ENCODE peak calls at places on chromosomes 13 and 19, in ten cellular contexts. One of them, this sample, is unnamed.

GRCh38 chr19:470701-471100 is 9.9 kb upstream of the SHC2 start:
- DNase-seq in astrocyte of the spinal cord: no peak
- DNase-seq in tibial nerve: no peak
- DNase-seq in testis: no peak
- DNase-seq in A549: no peak
- DNase-seq in psoas muscle: peak
- DNase-seq in coronary artery: no peak
- DNase-seq in uterus: no peak
- DNase-seq in foreskin fibroblast: no peak
- DNase-seq in ovary: no peak
- DNase-seq in this sample: no peak

GRCh38 chr19:43318796-43319314 is 34.6 kb upstream of the CD177 start:
- DNase-seq in astrocyte of the spinal cord: no peak
- DNase-seq in tibial nerve: no peak
- DNase-seq in testis: no peak
- DNase-seq in A549: no peak
- DNase-seq in psoas muscle: no peak
- DNase-seq in coronary artery: no peak
- DNase-seq in uterus: no peak
- DNase-seq in foreskin fibroblast: no peak
- DNase-seq in ovary: no peak
- DNase-seq in this sample: peak

GRCh38 chr13:97719759-97720158 is 233.7 kb upstream of the IPO5 start:
- DNase-seq in astrocyte of the spinal cord: no peak
- DNase-seq in tibial nerve: no peak
- DNase-seq in testis: no peak
- DNase-seq in A549: peak
- DNase-seq in psoas muscle: no peak
- DNase-seq in coronary artery: no peak
- DNase-seq in uterus: no peak
- DNase-seq in foreskin fibroblast: no peak
- DNase-seq in ovary: no peak
- DNase-seq in this sample: no peak

GRCh38 chr13:51614350-51614786 is 30.1 kb downstream of the WDFY2 start:
- DNase-seq in astrocyte of the spinal cord: no peak
- DNase-seq in tibial nerve: no peak
- DNase-seq in testis: no peak
- DNase-seq in A549: no peak
- DNase-seq in psoas muscle: peak
- DNase-seq in coronary artery: no peak
- DNase-seq in uterus: no peak
- DNase-seq in foreskin fibroblast: peak
- DNase-seq in ovary: no peak
- DNase-seq in this sample: no peak

GRCh38 chr19:53094749-53095575 is 8.3 kb downstream of the ZNF160 start:
- DNase-seq in astrocyte of the spinal cord: no peak
- DNase-seq in tibial nerve: no peak
- DNase-seq in testis: no peak
- DNase-seq in A549: no peak
- DNase-seq in psoas muscle: no peak
- DNase-seq in coronary artery: no peak
- DNase-seq in uterus: no peak
- DNase-seq in foreskin fibroblast: no peak
- DNase-seq in ovary: no peak
- DNase-seq in this sample: no peak

GRCh38 chr13:46593403-46593802 is 40.4 kb downstream of the LRCH1 start:
- DNase-seq in astrocyte of the spinal cord: no peak
- DNase-seq in tibial nerve: no peak
- DNase-seq in testis: no peak
- DNase-seq in A549: no peak
- DNase-seq in psoas muscle: no peak
- DNase-seq in coronary artery: no peak
- DNase-seq in uterus: no peak
- DNase-seq in foreskin fibroblast: no peak
- DNase-seq in ovary: no peak
- DNase-seq in this sample: no peak

GRCh38 chr13:41311607-41312500 is 787 bp downstream of the NAA16 start:
- DNase-seq in astrocyte of the spinal cord: peak
- DNase-seq in tibial nerve: peak
- DNase-seq in testis: peak
- DNase-seq in A549: peak
- DNase-seq in psoas muscle: peak
- DNase-seq in coronary artery: peak
- DNase-seq in uterus: peak
- DNase-seq in foreskin fibroblast: no peak
- DNase-seq in ovary: peak
- DNase-seq in this sample: no peak

GRCh38 chr13:20418953-20419352 is 106.7 kb downstream of the CRYL1 start:
- DNase-seq in astrocyte of the spinal cord: no peak
- DNase-seq in tibial nerve: no peak
- DNase-seq in testis: no peak
- DNase-seq in A549: no peak
- DNase-seq in psoas muscle: no peak
- DNase-seq in coronary artery: peak
- DNase-seq in uterus: no peak
- DNase-seq in foreskin fibroblast: no peak
- DNase-seq in ovary: no peak
- DNase-seq in this sample: no peak

GRCh38 chr13:102771298-102772041 is 2.1 kb downstream of the TEX30 start:
- DNase-seq in astrocyte of the spinal cord: no peak
- DNase-seq in tibial nerve: no peak
- DNase-seq in testis: no peak
- DNase-seq in A549: no peak
- DNase-seq in psoas muscle: no peak
- DNase-seq in coronary artery: no peak
- DNase-seq in uterus: no peak
- DNase-seq in foreskin fibroblast: no peak
- DNase-seq in ovary: no peak
- DNase-seq in this sample: no peak

GRCh38 chr19:14156971-14157717 is 20.8 kb upstream of the ASF1B start:
- DNase-seq in astrocyte of the spinal cord: no peak
- DNase-seq in tibial nerve: no peak
- DNase-seq in testis: no peak
- DNase-seq in A549: no peak
- DNase-seq in psoas muscle: no peak
- DNase-seq in coronary artery: no peak
- DNase-seq in uterus: no peak
- DNase-seq in foreskin fibroblast: no peak
- DNase-seq in ovary: no peak
- DNase-seq in this sample: no peak

GRCh38 chr19:19224150-19224851 is 12.5 kb downstream of the NCAN start:
- DNase-seq in astrocyte of the spinal cord: no peak
- DNase-seq in tibial nerve: no peak
- DNase-seq in testis: no peak
- DNase-seq in A549: no peak
- DNase-seq in psoas muscle: no peak
- DNase-seq in coronary artery: no peak
- DNase-seq in uterus: no peak
- DNase-seq in foreskin fibroblast: no peak
- DNase-seq in ovary: no peak
- DNase-seq in this sample: no peak

GRCh38 chr19:29260477-29261317 is 47.7 kb upstream of the UQCRFS1 start:
- DNase-seq in astrocyte of the spinal cord: no peak
- DNase-seq in tibial nerve: no peak
- DNase-seq in testis: peak
- DNase-seq in A549: peak
- DNase-seq in psoas muscle: peak
- DNase-seq in coronary artery: peak
- DNase-seq in uterus: no peak
- DNase-seq in foreskin fibroblast: no peak
- DNase-seq in ovary: no peak
- DNase-seq in this sample: no peak

GRCh38 chr13:50406831-50407230 is 391.6 kb downstream of the KCNRG start:
- DNase-seq in astrocyte of the spinal cord: no peak
- DNase-seq in tibial nerve: no peak
- DNase-seq in testis: no peak
- DNase-seq in A549: no peak
- DNase-seq in psoas muscle: no peak
- DNase-seq in coronary artery: no peak
- DNase-seq in uterus: no peak
- DNase-seq in foreskin fibroblast: no peak
- DNase-seq in ovary: no peak
- DNase-seq in this sample: no peak

GRCh38 chr19:41967056-41967783 is 8.1 kb upstream of the RABAC1 start:
- DNase-seq in astrocyte of the spinal cord: no peak
- DNase-seq in tibial nerve: no peak
- DNase-seq in testis: no peak
- DNase-seq in A549: no peak
- DNase-seq in psoas muscle: no peak
- DNase-seq in coronary artery: no peak
- DNase-seq in uterus: no peak
- DNase-seq in foreskin fibroblast: no peak
- DNase-seq in ovary: no peak
- DNase-seq in this sample: no peak

GRCh38 chr13:38045278-38046048 is 175.9 kb upstream of the TRPC4 start:
- DNase-seq in astrocyte of the spinal cord: peak
- DNase-seq in tibial nerve: no peak
- DNase-seq in testis: no peak
- DNase-seq in A549: peak
- DNase-seq in psoas muscle: no peak
- DNase-seq in coronary artery: no peak
- DNase-seq in uterus: no peak
- DNase-seq in foreskin fibroblast: no peak
- DNase-seq in ovary: no peak
- DNase-seq in this sample: no peak

GRCh38 chr19:19039901-19040300 is 6.5 kb downstream of the ARMC6 start:
- DNase-seq in astrocyte of the spinal cord: no peak
- DNase-seq in tibial nerve: no peak
- DNase-seq in testis: no peak
- DNase-seq in A549: no peak
- DNase-seq in psoas muscle: no peak
- DNase-seq in coronary artery: no peak
- DNase-seq in uterus: no peak
- DNase-seq in foreskin fibroblast: no peak
- DNase-seq in ovary: no peak
- DNase-seq in this sample: no peak

GRCh38 chr13:107329991-107330390 is 762.1 kb upstream of the ARGLU1 start:
- DNase-seq in astrocyte of the spinal cord: peak
- DNase-seq in tibial nerve: no peak
- DNase-seq in testis: no peak
- DNase-seq in A549: no peak
- DNase-seq in psoas muscle: no peak
- DNase-seq in coronary artery: no peak
- DNase-seq in uterus: no peak
- DNase-seq in foreskin fibroblast: no peak
- DNase-seq in ovary: no peak
- DNase-seq in this sample: no peak

GRCh38 chr19:10111405-10111811 is at the start of gene P2RY11:
- DNase-seq in astrocyte of the spinal cord: no peak
- DNase-seq in tibial nerve: no peak
- DNase-seq in testis: no peak
- DNase-seq in A549: no peak
- DNase-seq in psoas muscle: no peak
- DNase-seq in coronary artery: no peak
- DNase-seq in uterus: no peak
- DNase-seq in foreskin fibroblast: no peak
- DNase-seq in ovary: no peak
- DNase-seq in this sample: no peak
- H3K4me3 ChIP-seq in astrocyte of the spinal cord: no peak
- H3K4me3 ChIP-seq in tibial nerve: no peak
- H3K4me3 ChIP-seq in testis: no peak
- H3K4me3 ChIP-seq in A549: no peak
- H3K4me3 ChIP-seq in psoas muscle: no peak
- H3K4me3 ChIP-seq in coronary artery: no peak
- H3K4me3 ChIP-seq in uterus: no peak
- H3K4me3 ChIP-seq in foreskin fibroblast: no peak
- H3K4me3 ChIP-seq in ovary: no peak
- H3K4me3 ChIP-seq in this sample: no peak

GRCh38 chr13:25575562-25575961 is 203.8 kb downstream of the ATP8A2 start:
- DNase-seq in astrocyte of the spinal cord: no peak
- DNase-seq in tibial nerve: no peak
- DNase-seq in testis: no peak
- DNase-seq in A549: no peak
- DNase-seq in psoas muscle: no peak
- DNase-seq in coronary artery: no peak
- DNase-seq in uterus: no peak
- DNase-seq in foreskin fibroblast: no peak
- DNase-seq in ovary: no peak
- DNase-seq in this sample: no peak
- H3K4me3 ChIP-seq in astrocyte of the spinal cord: no peak
- H3K4me3 ChIP-seq in tibial nerve: no peak
- H3K4me3 ChIP-seq in testis: no peak
- H3K4me3 ChIP-seq in A549: no peak
- H3K4me3 ChIP-seq in psoas muscle: no peak
- H3K4me3 ChIP-seq in coronary artery: no peak
- H3K4me3 ChIP-seq in uterus: no peak
- H3K4me3 ChIP-seq in foreskin fibroblast: no peak
- H3K4me3 ChIP-seq in ovary: no peak
- H3K4me3 ChIP-seq in this sample: no peak

GRCh38 chr19:48418317-48419064 is 25.0 kb downstream of the GRIN2D start:
- DNase-seq in astrocyte of the spinal cord: peak
- DNase-seq in tibial nerve: no peak
- DNase-seq in testis: no peak
- DNase-seq in A549: peak
- DNase-seq in psoas muscle: no peak
- DNase-seq in coronary artery: no peak
- DNase-seq in uterus: no peak
- DNase-seq in foreskin fibroblast: no peak
- DNase-seq in ovary: no peak
- DNase-seq in this sample: no peak

GRCh38 chr19:48417436-48417835 is 24.0 kb downstream of the GRIN2D start:
- DNase-seq in astrocyte of the spinal cord: no peak
- DNase-seq in tibial nerve: no peak
- DNase-seq in testis: no peak
- DNase-seq in A549: no peak
- DNase-seq in psoas muscle: no peak
- DNase-seq in coronary artery: no peak
- DNase-seq in uterus: no peak
- DNase-seq in foreskin fibroblast: no peak
- DNase-seq in ovary: no peak
- DNase-seq in this sample: no peak

GRCh38 chr19:48413879-48414623 is 20.6 kb downstream of the GRIN2D start:
- DNase-seq in astrocyte of the spinal cord: no peak
- DNase-seq in tibial nerve: no peak
- DNase-seq in testis: no peak
- DNase-seq in A549: peak
- DNase-seq in psoas muscle: no peak
- DNase-seq in coronary artery: no peak
- DNase-seq in uterus: no peak
- DNase-seq in foreskin fibroblast: peak
- DNase-seq in ovary: no peak
- DNase-seq in this sample: no peak

GRCh38 chr19:48415869-48416268 is 22.4 kb downstream of the GRIN2D start:
- DNase-seq in astrocyte of the spinal cord: no peak
- DNase-seq in tibial nerve: no peak
- DNase-seq in testis: no peak
- DNase-seq in A549: no peak
- DNase-seq in psoas muscle: no peak
- DNase-seq in coronary artery: no peak
- DNase-seq in uterus: no peak
- DNase-seq in foreskin fibroblast: no peak
- DNase-seq in ovary: no peak
- DNase-seq in this sample: no peak

GRCh38 chr19:48415395-48415794 is 21.9 kb downstream of the GRIN2D start:
- DNase-seq in astrocyte of the spinal cord: peak
- DNase-seq in tibial nerve: peak
- DNase-seq in testis: peak
- DNase-seq in A549: peak
- DNase-seq in psoas muscle: peak
- DNase-seq in coronary artery: no peak
- DNase-seq in uterus: no peak
- DNase-seq in foreskin fibroblast: no peak
- DNase-seq in ovary: peak
- DNase-seq in this sample: no peak
- H3K4me3 ChIP-seq in astrocyte of the spinal cord: peak
- H3K4me3 ChIP-seq in tibial nerve: no peak
- H3K4me3 ChIP-seq in testis: peak
- H3K4me3 ChIP-seq in A549: no peak
- H3K4me3 ChIP-seq in psoas muscle: peak
- H3K4me3 ChIP-seq in coronary artery: peak
- H3K4me3 ChIP-seq in uterus: no peak
- H3K4me3 ChIP-seq in foreskin fibroblast: no peak
- H3K4me3 ChIP-seq in ovary: no peak
- H3K4me3 ChIP-seq in this sample: no peak

GRCh38 chr19:6047256-6047655 is 63.0 kb downstream of the RFX2 start:
- DNase-seq in astrocyte of the spinal cord: no peak
- DNase-seq in tibial nerve: no peak
- DNase-seq in testis: peak
- DNase-seq in A549: no peak
- DNase-seq in psoas muscle: no peak
- DNase-seq in coronary artery: no peak
- DNase-seq in uterus: peak
- DNase-seq in foreskin fibroblast: no peak
- DNase-seq in ovary: no peak
- DNase-seq in this sample: no peak
- H3K4me3 ChIP-seq in astrocyte of the spinal cord: no peak
- H3K4me3 ChIP-seq in tibial nerve: no peak
- H3K4me3 ChIP-seq in testis: no peak
- H3K4me3 ChIP-seq in A549: no peak
- H3K4me3 ChIP-seq in psoas muscle: no peak
- H3K4me3 ChIP-seq in coronary artery: no peak
- H3K4me3 ChIP-seq in uterus: no peak
- H3K4me3 ChIP-seq in foreskin fibroblast: no peak
- H3K4me3 ChIP-seq in ovary: no peak
- H3K4me3 ChIP-seq in this sample: no peak